ENCODE peak calls at places on chromosomes 12 and 14, in ten cellular contexts. One of them, this sample, is unnamed.

GRCh38 chr14:97873291-97873690 is 1076.1 kb downstream of the VRK1 start:
- DNase-seq in cardiac muscle cell: no peak
- DNase-seq in activated CD4-positive, alpha-beta T cell treated with anti-CD3 and anti-CD28 coated beads, Interleukin-2, amount 50 U/mL, for 4 hours: no peak
- DNase-seq in stimulated activated CD4-positive, alpha-beta T cell treated with anti-CD3 and anti-CD28 coated beads, TNF-alpha, amount 100 ng/mL, for 4 hours: no peak
- DNase-seq in HS-27A: no peak
- DNase-seq in HTR-8/SVneo: no peak
- DNase-seq in upper lobe of right lung: no peak
- DNase-seq in D721Med: no peak
- DNase-seq in vagina: no peak
- DNase-seq in effector memory CD4-positive, alpha-beta T cell: no peak
- DNase-seq in this sample: no peak

GRCh38 chr14:30790827-30791226 is 83.5 kb upstream of the COCH start:
- DNase-seq in HTR-8/SVneo: no peak
- DNase-seq in cardiac muscle cell: no peak
- DNase-seq in D721Med: no peak
- DNase-seq in effector memory CD4-positive, alpha-beta T cell: no peak
- DNase-seq in HS-27A: peak; percentile 17
- DNase-seq in vagina: no peak
- DNase-seq in upper lobe of right lung: no peak
- DNase-seq in activated CD4-positive, alpha-beta T cell treated with anti-CD3 and anti-CD28 coated beads, Interleukin-2, amount 50 U/mL, for 4 hours: no peak
- DNase-seq in stimulated activated CD4-positive, alpha-beta T cell treated with anti-CD3 and anti-CD28 coated beads, TNF-alpha, amount 100 ng/mL, for 4 hours: no peak
- DNase-seq in this sample: no peak

GRCh38 chr14:76863724-76864407 is 37.7 kb downstream of the LRRC74A start:
- DNase-seq in cardiac muscle cell: peak; percentile 39
- DNase-seq in HTR-8/SVneo: no peak
- DNase-seq in D721Med: no peak
- DNase-seq in effector memory CD4-positive, alpha-beta T cell: no peak
- DNase-seq in vagina: no peak
- DNase-seq in HS-27A: no peak
- DNase-seq in upper lobe of right lung: peak; percentile 81
- DNase-seq in activated CD4-positive, alpha-beta T cell treated with anti-CD3 and anti-CD28 coated beads, Interleukin-2, amount 50 U/mL, for 4 hours: no peak
- DNase-seq in stimulated activated CD4-positive, alpha-beta T cell treated with anti-CD3 and anti-CD28 coated beads, TNF-alpha, amount 100 ng/mL, for 4 hours: no peak
- DNase-seq in this sample: no peak

GRCh38 chr12:124684971-124685688 is 117.7 kb upstream of the NCOR2 start:
- DNase-seq in HTR-8/SVneo: no peak
- DNase-seq in D721Med: no peak
- DNase-seq in effector memory CD4-positive, alpha-beta T cell: no peak
- DNase-seq in upper lobe of right lung: no peak
- DNase-seq in cardiac muscle cell: no peak
- DNase-seq in vagina: no peak
- DNase-seq in stimulated activated CD4-positive, alpha-beta T cell treated with anti-CD3 and anti-CD28 coated beads, TNF-alpha, amount 100 ng/mL, for 4 hours: no peak
- DNase-seq in HS-27A: no peak
- DNase-seq in activated CD4-positive, alpha-beta T cell treated with anti-CD3 and anti-CD28 coated beads, Interleukin-2, amount 50 U/mL, for 4 hours: no peak
- DNase-seq in this sample: no peak

GRCh38 chr12:47882796-47883546 is 21.8 kb downstream of the VDR start:
- DNase-seq in vagina: no peak
- DNase-seq in HTR-8/SVneo: no peak
- DNase-seq in HS-27A: no peak
- DNase-seq in stimulated activated CD4-positive, alpha-beta T cell treated with anti-CD3 and anti-CD28 coated beads, TNF-alpha, amount 100 ng/mL, for 4 hours: no peak
- DNase-seq in effector memory CD4-positive, alpha-beta T cell: no peak
- DNase-seq in cardiac muscle cell: no peak
- DNase-seq in activated CD4-positive, alpha-beta T cell treated with anti-CD3 and anti-CD28 coated beads, Interleukin-2, amount 50 U/mL, for 4 hours: peak; percentile 18
- DNase-seq in upper lobe of right lung: peak; percentile 87
- DNase-seq in D721Med: no peak
- DNase-seq in this sample: no peak

GRCh38 chr14:85058170-85058569 is 471.8 kb upstream of the FLRT2 start:
- DNase-seq in HS-27A: no peak
- DNase-seq in HTR-8/SVneo: no peak
- DNase-seq in cardiac muscle cell: no peak
- DNase-seq in D721Med: no peak
- DNase-seq in vagina: no peak
- DNase-seq in stimulated activated CD4-positive, alpha-beta T cell treated with anti-CD3 and anti-CD28 coated beads, TNF-alpha, amount 100 ng/mL, for 4 hours: no peak
- DNase-seq in upper lobe of right lung: no peak
- DNase-seq in effector memory CD4-positive, alpha-beta T cell: no peak
- DNase-seq in activated CD4-positive, alpha-beta T cell treated with anti-CD3 and anti-CD28 coated beads, Interleukin-2, amount 50 U/mL, for 4 hours: no peak
- DNase-seq in this sample: no peak

GRCh38 chr12:95074766-95075165 is 1.3 kb upstream of the NR2C1 start:
- DNase-seq in effector memory CD4-positive, alpha-beta T cell: no peak
- DNase-seq in HS-27A: no peak
- DNase-seq in vagina: no peak
- DNase-seq in cardiac muscle cell: no peak
- DNase-seq in HTR-8/SVneo: no peak
- DNase-seq in upper lobe of right lung: no peak
- DNase-seq in stimulated activated CD4-positive, alpha-beta T cell treated with anti-CD3 and anti-CD28 coated beads, TNF-alpha, amount 100 ng/mL, for 4 hours: no peak
- DNase-seq in D721Med: no peak
- DNase-seq in activated CD4-positive, alpha-beta T cell treated with anti-CD3 and anti-CD28 coated beads, Interleukin-2, amount 50 U/mL, for 4 hours: no peak
- DNase-seq in this sample: no peak

GRCh38 chr12:11906284-11906935 is 164.3 kb upstream of the BCL2L14 start:
- DNase-seq in HS-27A: peak; percentile 49
- DNase-seq in stimulated activated CD4-positive, alpha-beta T cell treated with anti-CD3 and anti-CD28 coated beads, TNF-alpha, amount 100 ng/mL, for 4 hours: no peak
- DNase-seq in activated CD4-positive, alpha-beta T cell treated with anti-CD3 and anti-CD28 coated beads, Interleukin-2, amount 50 U/mL, for 4 hours: no peak
- DNase-seq in vagina: no peak
- DNase-seq in cardiac muscle cell: no peak
- DNase-seq in HTR-8/SVneo: no peak
- DNase-seq in upper lobe of right lung: no peak
- DNase-seq in effector memory CD4-positive, alpha-beta T cell: no peak
- DNase-seq in D721Med: no peak
- DNase-seq in this sample: no peak

GRCh38 chr14:102096569-102097188 is 9.8 kb upstream of the HSP90AA1 start:
- DNase-seq in upper lobe of right lung: peak; percentile 87
- DNase-seq in activated CD4-positive, alpha-beta T cell treated with anti-CD3 and anti-CD28 coated beads, Interleukin-2, amount 50 U/mL, for 4 hours: peak; percentile 68
- DNase-seq in stimulated activated CD4-positive, alpha-beta T cell treated with anti-CD3 and anti-CD28 coated beads, TNF-alpha, amount 100 ng/mL, for 4 hours: peak; percentile 44
- DNase-seq in D721Med: peak; percentile 70
- DNase-seq in vagina: no peak
- DNase-seq in effector memory CD4-positive, alpha-beta T cell: peak; percentile 58
- DNase-seq in HTR-8/SVneo: peak; percentile 79
- DNase-seq in cardiac muscle cell: peak; percentile 89
- DNase-seq in HS-27A: peak; percentile 56
- DNase-seq in this sample: peak; percentile 63

GRCh38 chr14:70027785-70028428 is 148.7 kb downstream of the SMOC1 start:
- DNase-seq in stimulated activated CD4-positive, alpha-beta T cell treated with anti-CD3 and anti-CD28 coated beads, TNF-alpha, amount 100 ng/mL, for 4 hours: peak; percentile 19
- DNase-seq in D721Med: peak; percentile 82
- DNase-seq in activated CD4-positive, alpha-beta T cell treated with anti-CD3 and anti-CD28 coated beads, Interleukin-2, amount 50 U/mL, for 4 hours: peak; percentile 39
- DNase-seq in effector memory CD4-positive, alpha-beta T cell: peak; percentile 17
- DNase-seq in upper lobe of right lung: peak; percentile 85
- DNase-seq in cardiac muscle cell: peak; percentile 82
- DNase-seq in vagina: no peak
- DNase-seq in HS-27A: no peak
- DNase-seq in HTR-8/SVneo: peak; percentile 97
- DNase-seq in this sample: peak; percentile 38

GRCh38 chr14:99254391-99255009 is 17.5 kb downstream of the BCL11B start:
- DNase-seq in D721Med: no peak
- DNase-seq in stimulated activated CD4-positive, alpha-beta T cell treated with anti-CD3 and anti-CD28 coated beads, TNF-alpha, amount 100 ng/mL, for 4 hours: no peak
- DNase-seq in HTR-8/SVneo: no peak
- DNase-seq in HS-27A: no peak
- DNase-seq in upper lobe of right lung: no peak
- DNase-seq in activated CD4-positive, alpha-beta T cell treated with anti-CD3 and anti-CD28 coated beads, Interleukin-2, amount 50 U/mL, for 4 hours: no peak
- DNase-seq in cardiac muscle cell: no peak
- DNase-seq in vagina: no peak
- DNase-seq in effector memory CD4-positive, alpha-beta T cell: no peak
- DNase-seq in this sample: no peak

GRCh38 chr14:92607702-92608429 is 94.3 kb downstream of the RIN3 start:
- DNase-seq in stimulated activated CD4-positive, alpha-beta T cell treated with anti-CD3 and anti-CD28 coated beads, TNF-alpha, amount 100 ng/mL, for 4 hours: no peak
- DNase-seq in vagina: no peak
- DNase-seq in activated CD4-positive, alpha-beta T cell treated with anti-CD3 and anti-CD28 coated beads, Interleukin-2, amount 50 U/mL, for 4 hours: no peak
- DNase-seq in cardiac muscle cell: no peak
- DNase-seq in HS-27A: no peak
- DNase-seq in effector memory CD4-positive, alpha-beta T cell: no peak
- DNase-seq in HTR-8/SVneo: no peak
- DNase-seq in D721Med: no peak
- DNase-seq in upper lobe of right lung: no peak
- DNase-seq in this sample: no peak

GRCh38 chr12:77667101-77667500 is 163.6 kb upstream of the NAV3 start:
- DNase-seq in vagina: no peak
- DNase-seq in effector memory CD4-positive, alpha-beta T cell: no peak
- DNase-seq in HS-27A: peak; percentile 95
- DNase-seq in D721Med: no peak
- DNase-seq in activated CD4-positive, alpha-beta T cell treated with anti-CD3 and anti-CD28 coated beads, Interleukin-2, amount 50 U/mL, for 4 hours: no peak
- DNase-seq in stimulated activated CD4-positive, alpha-beta T cell treated with anti-CD3 and anti-CD28 coated beads, TNF-alpha, amount 100 ng/mL, for 4 hours: no peak
- DNase-seq in cardiac muscle cell: no peak
- DNase-seq in upper lobe of right lung: peak; percentile 15
- DNase-seq in HTR-8/SVneo: no peak
- DNase-seq in this sample: no peak

GRCh38 chr14:63046339-63047268 is 1.3 kb upstream of the KCNH5 start:
- DNase-seq in D721Med: no peak
- DNase-seq in upper lobe of right lung: no peak
- DNase-seq in vagina: no peak
- DNase-seq in stimulated activated CD4-positive, alpha-beta T cell treated with anti-CD3 and anti-CD28 coated beads, TNF-alpha, amount 100 ng/mL, for 4 hours: no peak
- DNase-seq in effector memory CD4-positive, alpha-beta T cell: no peak
- DNase-seq in activated CD4-positive, alpha-beta T cell treated with anti-CD3 and anti-CD28 coated beads, Interleukin-2, amount 50 U/mL, for 4 hours: no peak
- DNase-seq in HTR-8/SVneo: no peak
- DNase-seq in HS-27A: no peak
- DNase-seq in cardiac muscle cell: no peak
- DNase-seq in this sample: no peak

GRCh38 chr14:71187633-71188356 is 280.5 kb downstream of the PCNX1 start:
- DNase-seq in upper lobe of right lung: peak; percentile 18
- DNase-seq in HTR-8/SVneo: peak; percentile 66
- DNase-seq in stimulated activated CD4-positive, alpha-beta T cell treated with anti-CD3 and anti-CD28 coated beads, TNF-alpha, amount 100 ng/mL, for 4 hours: no peak
- DNase-seq in HS-27A: no peak
- DNase-seq in vagina: no peak
- DNase-seq in activated CD4-positive, alpha-beta T cell treated with anti-CD3 and anti-CD28 coated beads, Interleukin-2, amount 50 U/mL, for 4 hours: no peak
- DNase-seq in cardiac muscle cell: peak; percentile 26
- DNase-seq in D721Med: no peak
- DNase-seq in effector memory CD4-positive, alpha-beta T cell: no peak
- DNase-seq in this sample: no peak

GRCh38 chr12:54692353-54692752 is 44.2 kb upstream of the DCD start:
- DNase-seq in D721Med: no peak
- DNase-seq in upper lobe of right lung: no peak
- DNase-seq in effector memory CD4-positive, alpha-beta T cell: no peak
- DNase-seq in HS-27A: no peak
- DNase-seq in stimulated activated CD4-positive, alpha-beta T cell treated with anti-CD3 and anti-CD28 coated beads, TNF-alpha, amount 100 ng/mL, for 4 hours: no peak
- DNase-seq in cardiac muscle cell: no peak
- DNase-seq in HTR-8/SVneo: no peak
- DNase-seq in activated CD4-positive, alpha-beta T cell treated with anti-CD3 and anti-CD28 coated beads, Interleukin-2, amount 50 U/mL, for 4 hours: no peak
- DNase-seq in vagina: no peak
- DNase-seq in this sample: no peak

GRCh38 chr12:9906888-9907287 is 25.3 kb downstream of the CLEC2A start:
- DNase-seq in stimulated activated CD4-positive, alpha-beta T cell treated with anti-CD3 and anti-CD28 coated beads, TNF-alpha, amount 100 ng/mL, for 4 hours: no peak
- DNase-seq in activated CD4-positive, alpha-beta T cell treated with anti-CD3 and anti-CD28 coated beads, Interleukin-2, amount 50 U/mL, for 4 hours: peak; percentile 10
- DNase-seq in vagina: no peak
- DNase-seq in upper lobe of right lung: no peak
- DNase-seq in cardiac muscle cell: no peak
- DNase-seq in HS-27A: no peak
- DNase-seq in HTR-8/SVneo: no peak
- DNase-seq in D721Med: no peak
- DNase-seq in effector memory CD4-positive, alpha-beta T cell: no peak
- DNase-seq in this sample: no peak

GRCh38 chr14:85190251-85190650 is 339.7 kb upstream of the FLRT2 start:
- DNase-seq in vagina: no peak
- DNase-seq in HS-27A: no peak
- DNase-seq in activated CD4-positive, alpha-beta T cell treated with anti-CD3 and anti-CD28 coated beads, Interleukin-2, amount 50 U/mL, for 4 hours: no peak
- DNase-seq in D721Med: no peak
- DNase-seq in cardiac muscle cell: no peak
- DNase-seq in effector memory CD4-positive, alpha-beta T cell: no peak
- DNase-seq in HTR-8/SVneo: no peak
- DNase-seq in stimulated activated CD4-positive, alpha-beta T cell treated with anti-CD3 and anti-CD28 coated beads, TNF-alpha, amount 100 ng/mL, for 4 hours: no peak
- DNase-seq in upper lobe of right lung: no peak
- DNase-seq in this sample: no peak

GRCh38 chr14:44914849-44915248 is 46.9 kb downstream of the KLHL28 start:
- DNase-seq in effector memory CD4-positive, alpha-beta T cell: no peak
- DNase-seq in vagina: no peak
- DNase-seq in cardiac muscle cell: peak; percentile 51
- DNase-seq in HS-27A: no peak
- DNase-seq in activated CD4-positive, alpha-beta T cell treated with anti-CD3 and anti-CD28 coated beads, Interleukin-2, amount 50 U/mL, for 4 hours: no peak
- DNase-seq in stimulated activated CD4-positive, alpha-beta T cell treated with anti-CD3 and anti-CD28 coated beads, TNF-alpha, amount 100 ng/mL, for 4 hours: no peak
- DNase-seq in HTR-8/SVneo: no peak
- DNase-seq in upper lobe of right lung: no peak
- DNase-seq in D721Med: no peak
- DNase-seq in this sample: no peak

GRCh38 chr12:11729008-11729407 is 79.5 kb downstream of the ETV6 start:
- DNase-seq in D721Med: no peak
- DNase-seq in upper lobe of right lung: no peak
- DNase-seq in HS-27A: no peak
- DNase-seq in HTR-8/SVneo: no peak
- DNase-seq in effector memory CD4-positive, alpha-beta T cell: no peak
- DNase-seq in vagina: no peak
- DNase-seq in stimulated activated CD4-positive, alpha-beta T cell treated with anti-CD3 and anti-CD28 coated beads, TNF-alpha, amount 100 ng/mL, for 4 hours: no peak
- DNase-seq in activated CD4-positive, alpha-beta T cell treated with anti-CD3 and anti-CD28 coated beads, Interleukin-2, amount 50 U/mL, for 4 hours: no peak
- DNase-seq in cardiac muscle cell: no peak
- DNase-seq in this sample: no peak

This sample was measured in effector CD8-positive, alpha-beta T cell.